ENCODE peak calls at places on chromosomes 11 and 22, in seven cellular contexts. D, W, G, P, K, O and Z are unnamed samples.

GRCh38 chr11:75429902-75430691 is 2.9 kb downstream of the KLHL35 start:
- DNase-seq in W (no peak), D (no peak), P (no peak), O (no peak), K (no peak), G (peak), Z (no peak)

GRCh38 chr22:27450448-27450847 is 351.1 kb downstream of the MN1 start:
- DNase-seq in K (no peak), W (no peak), D (no peak), O (no peak), G (no peak), P (no peak), Z (no peak)

GRCh38 chr11:101129203-101129943 is at the start of gene PGR:
- DNase-seq in O (no peak), K (no peak), W (no peak), D (peak), P (no peak), G (peak), Z (no peak)

GRCh38 chr11:15750535-15751297 is 605.6 kb downstream of the SOX6 start:
- DNase-seq in G (peak), P (no peak), K (no peak), D (no peak), W (no peak), O (no peak), Z (no peak)

GRCh38 chr11:46345131-46345597 is 2.1 kb upstream of the DGKZ start:
- DNase-seq in P (no peak), W (no peak), K (no peak), O (no peak), D (no peak), G (no peak), Z (no peak)

GRCh38 chr11:92765965-92766371 is 203.5 kb upstream of the MTNR1B start:
- DNase-seq in D (no peak), P (no peak), G (peak), O (no peak), K (no peak), W (no peak), Z (no peak)

GRCh38 chr11:79119491-79120284 is 321.1 kb downstream of the TENM4 start:
- DNase-seq in P (no peak), W (no peak), D (no peak), G (peak), O (no peak), K (no peak), Z (no peak)

GRCh38 chr11:114201219-114201618 is 95.0 kb upstream of the NNMT start:
- DNase-seq in D (no peak), W (no peak), G (no peak), K (no peak), P (no peak), O (no peak), Z (no peak)

GRCh38 chr11:15976433-15977045 is 379.8 kb downstream of the SOX6 start:
- DNase-seq in P (no peak), D (no peak), G (no peak), K (no peak), O (no peak), W (no peak), Z (no peak)

GRCh38 chr22:37229012-37229804 is 14.9 kb downstream of the RAC2 start:
- DNase-seq in K (no peak), O (no peak), G (peak), D (peak), W (peak), P (no peak), Z (peak)

GRCh38 chr11:3160252-3161031 is 4.7 kb downstream of the OSBPL5 start:
- DNase-seq in G (peak), P (no peak), D (no peak), W (peak), K (peak), O (no peak), Z (peak)

GRCh38 chr11:1749020-1749758 is 1.2 kb downstream of the IFITM10 start:
- DNase-seq in D (no peak), O (no peak), W (no peak), K (no peak), G (peak), P (no peak), Z (no peak)

GRCh38 chr22:31969789-31970489 is 25.6 kb downstream of the YWHAH start:
- DNase-seq in D (peak), P (peak), G (peak), O (no peak), K (peak), W (peak), Z (no peak)

GRCh38 chr11:119673389-119674336 is 55.3 kb downstream of the NECTIN1 start:
- DNase-seq in O (peak), W (no peak), P (no peak), K (no peak), D (no peak), G (no peak), Z (no peak)

GRCh38 chr11:92045325-92045724 is 179.3 kb upstream of the FAT3 start:
- DNase-seq in K (no peak), O (no peak), G (no peak), P (no peak), D (no peak), W (no peak), Z (no peak)

GRCh38 chr11:117180661-117181585 is 2.4 kb downstream of the SIDT2 start:
- DNase-seq in W (peak), P (peak), K (peak), O (peak), G (peak), D (peak), Z (peak)

GRCh38 chr11:114618139-114618538 is 22.6 kb upstream of the NXPE4 start:
- DNase-seq in O (no peak), G (no peak), W (no peak), K (no peak), P (no peak), D (no peak), Z (no peak)

GRCh38 chr11:93645938-93646337 is 15.5 kb upstream of the CEP295 start:
- DNase-seq in O (no peak), G (no peak), P (no peak), W (no peak), D (no peak), K (no peak), Z (no peak)

GRCh38 chr11:101096036-101096704 is 33.4 kb downstream of the PGR start:
- DNase-seq in W (no peak), P (no peak), G (no peak), D (no peak), O (no peak), K (no peak), Z (no peak)

GRCh38 chr11:127521413-127521812 is 520.8 kb upstream of the KIRREL3 start:
- DNase-seq in W (no peak), K (no peak), D (no peak), P (no peak), G (no peak), O (no peak), Z (peak)

GRCh38 chr11:9254416-9254815 is 10.7 kb downstream of the DENND5A start:
- DNase-seq in O (no peak), K (no peak), W (no peak), D (no peak), G (no peak), P (no peak), Z (no peak)
- H3K27ac ChIP-seq in O (no peak), K (no peak), W (no peak), D (no peak), G (no peak), P (no peak), Z (no peak)

GRCh38 chr11:61027141-61027840 is 55.8 kb downstream of the CD6 start:
- DNase-seq in D (no peak), K (no peak), P (no peak), O (no peak), G (no peak), W (no peak), Z (no peak)

GRCh38 chr11:61025819-61026120 is 54.3 kb downstream of the CD6 start:
- DNase-seq in D (no peak), P (no peak), G (no peak), O (no peak), W (no peak), K (no peak), Z (no peak)

GRCh38 chr11:61024938-61025818 is 53.7 kb downstream of the CD6 start:
- DNase-seq in K (no peak), G (no peak), P (no peak), O (no peak), D (no peak), W (no peak), Z (no peak)

GRCh38 chr11:61028135-61028729 is 56.8 kb downstream of the CD6 start:
- DNase-seq in G (no peak), W (no peak), K (no peak), D (no peak), P (no peak), O (peak), Z (no peak)

DNA sequence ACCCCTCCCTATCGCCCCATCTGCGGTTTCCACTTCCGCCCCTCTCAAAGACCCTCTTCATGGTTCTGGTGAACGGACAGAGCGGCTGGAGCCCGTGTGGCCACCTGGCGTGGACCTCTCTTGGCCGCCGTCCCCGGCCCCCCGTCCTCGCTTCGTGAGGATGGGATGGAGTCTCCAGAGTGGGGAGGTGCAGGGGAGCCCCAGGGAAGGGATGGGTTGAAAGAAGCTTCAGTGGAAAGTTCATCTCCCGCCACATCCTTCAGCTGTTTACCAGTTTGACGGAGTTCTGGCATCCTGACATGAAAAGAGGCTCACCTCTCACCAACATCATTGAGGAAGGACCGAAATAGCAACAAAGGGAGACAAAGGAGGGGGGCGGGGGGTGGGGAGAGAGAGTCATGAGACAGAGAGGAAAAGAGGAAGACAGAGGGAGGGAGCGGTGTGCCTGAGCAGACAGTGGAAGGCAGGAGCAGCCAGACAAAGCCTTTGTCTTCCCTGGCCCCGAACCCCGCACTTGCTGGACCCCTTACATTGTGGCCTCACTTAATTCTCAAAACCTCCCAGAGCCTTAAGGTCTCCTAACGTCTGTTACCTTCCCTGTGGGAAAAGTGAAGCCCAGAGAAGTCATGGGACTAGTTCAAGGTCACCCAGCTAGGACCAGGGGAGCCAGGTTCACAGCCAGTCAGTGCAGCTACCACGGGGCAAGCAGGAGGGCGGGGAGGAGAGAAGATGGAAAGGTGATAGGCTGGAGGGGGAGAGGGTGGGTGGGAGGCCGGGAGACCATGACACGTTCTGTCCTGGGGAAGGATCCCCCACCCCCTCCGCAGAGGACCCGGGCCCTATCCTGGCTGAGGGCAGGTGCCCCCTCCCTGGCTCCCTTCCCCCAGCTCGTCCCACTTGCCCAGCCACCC is 54.9 kb downstream of the CD6 start:
- DNase-seq in P (no peak), G (no peak), O (no peak), D (no peak), K (no peak), W (no peak), Z (no peak)
- H3K4me3 ChIP-seq in P (no peak), G (no peak), O (no peak), D (no peak), K (no peak), W (no peak), Z (no peak)

GRCh38 chr11:133946541-133947297 is 10.0 kb downstream of the IGSF9B start:
- DNase-seq in W (no peak), P (no peak), D (no peak), O (no peak), K (no peak), G (peak), Z (no peak)

GRCh38 chr11:133943950-133944698 is 12.6 kb downstream of the IGSF9B start:
- DNase-seq in K (no peak), G (no peak), D (no peak), W (no peak), P (no peak), O (no peak), Z (no peak)

GRCh38 chr11:133947298-133947905 is 9.4 kb downstream of the IGSF9B start:
- DNase-seq in W (no peak), O (no peak), G (peak), K (no peak), P (peak), D (peak), Z (no peak)

GRCh38 chr11:133946018-133946417 is 10.8 kb downstream of the IGSF9B start:
- DNase-seq in D (no peak), W (no peak), P (no peak), O (no peak), K (no peak), G (no peak), Z (no peak)

DNA sequence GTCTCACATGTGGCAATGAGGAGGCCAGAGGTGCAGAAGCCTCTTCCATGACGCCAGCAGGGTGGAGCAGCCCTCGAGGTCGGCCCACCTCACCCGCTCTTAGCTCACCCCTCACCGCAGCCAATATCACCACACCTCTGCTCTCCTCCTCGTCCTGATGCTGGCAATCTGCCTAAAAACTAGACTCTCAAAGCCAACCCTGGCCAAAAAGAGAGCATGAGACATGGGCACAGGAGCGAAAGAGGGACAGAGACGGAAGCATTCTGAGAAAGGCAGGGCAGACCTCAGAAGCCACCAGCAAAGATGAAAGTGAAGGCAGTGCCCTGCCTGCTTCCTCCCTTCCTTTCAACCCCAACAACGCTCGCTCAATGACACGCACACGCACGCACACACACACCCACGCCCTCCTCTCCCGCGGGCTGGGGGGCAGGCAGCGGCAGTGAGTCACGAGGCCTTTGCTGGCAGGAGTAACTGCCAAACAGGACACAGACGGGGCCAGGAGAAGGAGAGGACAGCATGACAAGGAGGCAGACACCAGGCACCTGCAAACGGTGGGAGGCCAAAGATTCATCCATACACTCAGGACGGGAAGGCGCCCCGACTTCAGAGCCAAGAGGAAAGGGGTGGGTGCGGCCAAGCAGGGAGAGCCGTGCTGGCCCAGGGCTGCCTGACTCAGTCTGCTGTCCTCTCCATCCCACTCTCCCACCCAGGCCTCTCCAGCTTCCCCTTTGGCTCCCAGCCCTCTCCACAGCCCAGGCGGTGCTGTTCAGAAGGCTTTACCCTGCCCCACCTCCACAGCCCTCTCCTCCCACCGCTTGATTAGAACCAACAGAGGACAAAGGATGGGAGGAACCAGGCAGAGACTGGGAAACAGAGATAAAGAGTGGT is 11.4 kb downstream of the IGSF9B start:
- DNase-seq in O (no peak), D (no peak), P (no peak), K (no peak), W (no peak), G (peak), Z (no peak)
- TF ChIP-seq SIN3A in O (no peak), D (no peak), P (no peak), K (no peak), W (no peak), G (no peak), Z (no peak)

DNA sequence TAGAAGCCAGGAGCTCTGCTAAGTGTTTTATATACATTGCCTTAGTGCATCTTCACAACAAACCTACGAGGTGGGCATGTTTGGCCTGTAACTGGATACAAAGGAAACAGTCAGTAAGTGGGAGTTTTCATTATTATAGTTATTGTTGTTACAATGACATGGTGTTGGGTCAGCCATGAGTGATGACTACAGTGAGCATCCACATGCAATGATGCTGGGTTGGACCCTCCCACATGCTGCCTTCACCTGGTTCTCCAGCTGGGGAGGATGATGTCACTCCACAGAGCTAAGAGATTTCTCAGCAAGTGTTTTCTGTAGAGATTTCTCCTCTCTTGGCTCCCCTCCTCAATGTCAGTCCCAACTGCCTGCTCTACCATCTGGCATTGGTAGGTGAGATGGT is 59.3 kb downstream of the EHF start:
- DNase-seq in O (no peak), D (no peak), K (no peak), W (no peak), P (no peak), G (no peak), Z (no peak)
- H3K27ac ChIP-seq in O (no peak), D (no peak), K (no peak), W (no peak), P (no peak), G (no peak), Z (peak)

GRCh38 chr11:57649826-57650738 is at the start of gene YPEL4:
- DNase-seq in K (no peak), O (no peak), G (peak), P (no peak), D (peak), W (no peak), Z (no peak)

GRCh38 chr11:57650739-57651090 is 1.0 kb upstream of the YPEL4 start:
- DNase-seq in W (no peak), P (no peak), G (no peak), O (no peak), K (no peak), D (no peak), Z (no peak)

GRCh38 chr11:57647960-57648776 is 1.5 kb downstream of the YPEL4 start:
- DNase-seq in P (no peak), G (peak), K (no peak), D (peak), O (no peak), W (no peak), Z (no peak)

GRCh38 chr11:57647368-57647767 is 2.3 kb downstream of the YPEL4 start:
- DNase-seq in G (peak), P (no peak), O (no peak), K (no peak), W (no peak), D (no peak), Z (no peak)

DNA sequence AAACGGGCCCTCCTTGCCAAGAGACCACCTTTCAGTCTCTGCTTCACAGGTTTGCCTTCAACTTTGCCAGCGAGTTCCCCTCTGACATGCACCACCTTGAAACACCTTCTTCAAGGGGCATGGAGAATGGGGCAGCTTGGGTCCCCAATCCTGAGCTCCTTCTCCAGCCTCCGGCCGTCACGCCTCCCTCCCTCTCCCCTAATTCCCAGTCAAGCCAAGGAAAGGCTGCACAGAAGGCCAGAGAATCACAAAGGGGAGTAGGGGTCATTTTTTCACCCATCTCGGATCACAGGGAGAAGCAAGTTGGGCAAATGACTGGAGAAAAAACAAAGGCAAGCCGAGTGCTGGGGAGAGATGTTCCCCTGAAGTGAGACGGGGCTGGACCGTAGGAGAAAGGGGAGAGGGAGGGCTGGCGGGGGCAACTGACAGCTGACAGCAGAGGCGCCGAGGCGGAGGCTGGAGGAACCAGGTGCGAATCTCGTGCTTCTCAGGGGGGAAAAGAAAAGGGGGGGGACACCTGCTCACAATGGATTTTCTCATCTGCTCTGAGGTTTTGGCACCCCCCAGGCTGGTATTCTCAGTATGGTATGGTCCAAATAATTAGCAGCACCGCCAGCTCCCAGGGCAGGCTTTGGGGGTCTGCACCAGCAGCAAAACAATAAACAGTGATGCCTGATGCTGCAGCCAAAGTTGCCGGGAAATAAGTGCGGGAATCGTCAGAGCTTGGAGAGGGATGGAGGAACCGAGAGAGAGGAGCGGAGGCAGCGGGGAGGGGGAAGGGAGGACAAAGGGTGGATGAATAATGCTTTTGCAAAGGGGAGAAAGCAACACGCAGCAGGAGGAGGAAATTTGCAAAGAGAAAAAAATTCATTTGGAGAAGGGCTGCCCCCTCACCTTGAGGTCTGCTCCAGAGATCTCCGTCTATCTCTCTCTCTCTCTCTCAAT is 649 bp downstream of the YPEL4 start:
- DNase-seq in K (no peak), D (no peak), P (no peak), O (no peak), W (no peak), G (peak), Z (no peak)
- H3K4me3 ChIP-seq in K (peak), D (peak), P (no peak), O (peak), W (no peak), G (peak), Z (peak)

GRCh38 chr11:32420139-32420538 is 15.2 kb downstream of the WT1 start:
- DNase-seq in D (no peak), G (no peak), W (no peak), P (no peak), K (no peak), O (no peak), Z (no peak)
- TF ChIP-seq SIN3A in D (no peak), G (no peak), W (no peak), P (no peak), K (no peak), O (no peak), Z (no peak)

GRCh38 chr11:8913961-8914660 is 3.1 kb downstream of the AKIP1 start:
- DNase-seq in O (no peak), D (peak), G (peak), W (no peak), K (no peak), P (peak), Z (no peak)
- H3K27ac ChIP-seq in O (peak), D (peak), G (no peak), W (no peak), K (no peak), P (peak), Z (peak)

GRCh38 chr22:24157783-24158170 is 23.5 kb upstream of the SUSD2 start:
- DNase-seq in D (no peak), W (no peak), G (no peak), O (no peak), P (no peak), K (no peak), Z (no peak)

GRCh38 chr22:24154826-24155225 is 26.5 kb upstream of the SUSD2 start:
- DNase-seq in K (no peak), P (no peak), D (no peak), O (no peak), G (no peak), W (no peak), Z (no peak)

GRCh38 chr22:24155597-24156145 is 25.6 kb upstream of the SUSD2 start:
- DNase-seq in D (no peak), G (peak), W (no peak), O (no peak), P (peak), K (no peak), Z (no peak)

GRCh38 chr22:24156915-24157782 is 24.1 kb upstream of the SUSD2 start:
- DNase-seq in W (peak), D (peak), G (peak), O (peak), K (peak), P (peak), Z (no peak)

GRCh38 chr22:24156146-24156914 is 25.0 kb upstream of the SUSD2 start:
- DNase-seq in O (no peak), D (peak), W (no peak), P (no peak), G (peak), K (no peak), Z (no peak)
- H3K4me3 ChIP-seq in O (peak), D (no peak), W (peak), P (peak), G (peak), K (peak), Z (peak)